ENCODE peak calls at places on chromosomes 3 and 15, in nine cellular contexts. One of them, this sample, is unnamed.
A peak's percentile ranks its signal among the peaks of the same experiment; 100 is the strongest.

GRCh38 chr3:111681705-111682426 is 86.7 kb upstream of the ZBED2 start:
- DNase-seq in B cell: no peak
- DNase-seq in thoracic aorta: no peak
- DNase-seq in brain microvascular endothelial cell: no peak
- DNase-seq in cardiac muscle cell: no peak
- DNase-seq in nephron progenitor cell: no peak
- DNase-seq in left ventricle myocardium inferior: no peak
- DNase-seq in GM23338: no peak
- DNase-seq in AG10803: no peak
- DNase-seq in this sample: no peak

GRCh38 chr3:170914690-170915089 is 6.3 kb upstream of the EIF5A2 start:
- DNase-seq in thoracic aorta: no peak
- DNase-seq in cardiac muscle cell: no peak
- DNase-seq in B cell: no peak
- DNase-seq in left ventricle myocardium inferior: no peak
- DNase-seq in nephron progenitor cell: no peak
- DNase-seq in brain microvascular endothelial cell: no peak
- DNase-seq in GM23338: no peak
- DNase-seq in AG10803: no peak
- DNase-seq in this sample: no peak

GRCh38 chr3:129228891-129229585 is 20.4 kb upstream of the COPG1 start:
- DNase-seq in brain microvascular endothelial cell: peak; percentile 70
- DNase-seq in nephron progenitor cell: no peak
- DNase-seq in AG10803: peak; percentile 80
- DNase-seq in cardiac muscle cell: no peak
- DNase-seq in B cell: peak; percentile 26
- DNase-seq in left ventricle myocardium inferior: peak; percentile 33
- DNase-seq in GM23338: peak; percentile 58
- DNase-seq in thoracic aorta: no peak
- DNase-seq in this sample: peak; percentile 49

GRCh38 chr3:141452045-141452444 is 34.8 kb upstream of the RASA2 start:
- DNase-seq in nephron progenitor cell: no peak
- DNase-seq in GM23338: peak; percentile 69
- DNase-seq in thoracic aorta: no peak
- DNase-seq in brain microvascular endothelial cell: peak; percentile 65
- DNase-seq in AG10803: peak; percentile 74
- DNase-seq in cardiac muscle cell: peak; percentile 43
- DNase-seq in left ventricle myocardium inferior: no peak
- DNase-seq in B cell: peak; percentile 64
- DNase-seq in this sample: no peak

GRCh38 chr15:74301583-74302374 is 65.7 kb downstream of the CCDC33 start:
- DNase-seq in GM23338: peak; percentile 41
- DNase-seq in AG10803: no peak
- DNase-seq in cardiac muscle cell: no peak
- DNase-seq in left ventricle myocardium inferior: no peak
- DNase-seq in thoracic aorta: no peak
- DNase-seq in nephron progenitor cell: no peak
- DNase-seq in B cell: no peak
- DNase-seq in brain microvascular endothelial cell: no peak
- DNase-seq in this sample: no peak

GRCh38 chr3:47022540-47023161 is 43.2 kb downstream of the NBEAL2 start:
- DNase-seq in nephron progenitor cell: no peak
- DNase-seq in GM23338: no peak
- DNase-seq in AG10803: no peak
- DNase-seq in cardiac muscle cell: peak; percentile 37
- DNase-seq in B cell: no peak
- DNase-seq in left ventricle myocardium inferior: no peak
- DNase-seq in brain microvascular endothelial cell: no peak
- DNase-seq in thoracic aorta: no peak
- DNase-seq in this sample: no peak

GRCh38 chr3:140467104-140467577 is 210.7 kb upstream of the TRIM42 start:
- DNase-seq in cardiac muscle cell: peak; percentile 26
- DNase-seq in AG10803: no peak
- DNase-seq in B cell: no peak
- DNase-seq in GM23338: no peak
- DNase-seq in left ventricle myocardium inferior: no peak
- DNase-seq in brain microvascular endothelial cell: peak; percentile 45
- DNase-seq in nephron progenitor cell: no peak
- DNase-seq in thoracic aorta: no peak
- DNase-seq in this sample: no peak

GRCh38 chr15:85047271-85047948 is 65.8 kb downstream of the PDE8A start:
- DNase-seq in nephron progenitor cell: no peak
- DNase-seq in left ventricle myocardium inferior: no peak
- DNase-seq in cardiac muscle cell: peak; percentile 15
- DNase-seq in GM23338: peak; percentile 21
- DNase-seq in thoracic aorta: no peak
- DNase-seq in AG10803: peak; percentile 83
- DNase-seq in B cell: no peak
- DNase-seq in brain microvascular endothelial cell: peak; percentile 99
- DNase-seq in this sample: peak; percentile 75

GRCh38 chr3:182479766-182480336 is 313.5 kb upstream of the ATP11B start:
- DNase-seq in cardiac muscle cell: no peak
- DNase-seq in GM23338: no peak
- DNase-seq in AG10803: no peak
- DNase-seq in B cell: no peak
- DNase-seq in left ventricle myocardium inferior: no peak
- DNase-seq in brain microvascular endothelial cell: no peak
- DNase-seq in thoracic aorta: no peak
- DNase-seq in nephron progenitor cell: no peak
- DNase-seq in this sample: no peak

GRCh38 chr3:105473521-105474223 is 107.0 kb downstream of the ALCAM start:
- DNase-seq in thoracic aorta: no peak
- DNase-seq in GM23338: no peak
- DNase-seq in AG10803: peak; percentile 97
- DNase-seq in brain microvascular endothelial cell: peak; percentile 88
- DNase-seq in cardiac muscle cell: peak; percentile 40
- DNase-seq in nephron progenitor cell: no peak
- DNase-seq in B cell: no peak
- DNase-seq in left ventricle myocardium inferior: no peak
- DNase-seq in this sample: peak; percentile 68

GRCh38 chr3:139534444-139534812 is 5.1 kb downstream of the RBP1 start:
- DNase-seq in left ventricle myocardium inferior: no peak
- DNase-seq in thoracic aorta: no peak
- DNase-seq in cardiac muscle cell: no peak
- DNase-seq in nephron progenitor cell: no peak
- DNase-seq in GM23338: no peak
- DNase-seq in brain microvascular endothelial cell: peak; percentile 91
- DNase-seq in AG10803: peak; percentile 69
- DNase-seq in B cell: no peak
- DNase-seq in this sample: peak; percentile 50

GRCh38 chr15:73321496-73322344 is 47.0 kb downstream of the HCN4 start:
- DNase-seq in nephron progenitor cell: no peak
- DNase-seq in AG10803: no peak
- DNase-seq in brain microvascular endothelial cell: no peak
- DNase-seq in B cell: peak; percentile 32
- DNase-seq in left ventricle myocardium inferior: no peak
- DNase-seq in GM23338: peak; percentile 18
- DNase-seq in thoracic aorta: no peak
- DNase-seq in cardiac muscle cell: no peak
- DNase-seq in this sample: no peak

GRCh38 chr3:48407542-48408099 is 22.3 kb downstream of the PLXNB1 start:
- DNase-seq in AG10803: no peak
- DNase-seq in nephron progenitor cell: no peak
- DNase-seq in thoracic aorta: no peak
- DNase-seq in left ventricle myocardium inferior: no peak
- DNase-seq in cardiac muscle cell: no peak
- DNase-seq in GM23338: no peak
- DNase-seq in brain microvascular endothelial cell: no peak
- DNase-seq in B cell: no peak
- DNase-seq in this sample: no peak

GRCh38 chr3:63168179-63168578 is 109.9 kb upstream of the SYNPR start:
- DNase-seq in B cell: no peak
- DNase-seq in brain microvascular endothelial cell: no peak
- DNase-seq in cardiac muscle cell: no peak
- DNase-seq in thoracic aorta: no peak
- DNase-seq in nephron progenitor cell: no peak
- DNase-seq in left ventricle myocardium inferior: no peak
- DNase-seq in GM23338: no peak
- DNase-seq in AG10803: no peak
- DNase-seq in this sample: no peak

GRCh38 chr3:25235471-25235870 is 192.6 kb upstream of the RARB start:
- DNase-seq in cardiac muscle cell: no peak
- DNase-seq in brain microvascular endothelial cell: peak; percentile 75
- DNase-seq in left ventricle myocardium inferior: no peak
- DNase-seq in AG10803: no peak
- DNase-seq in B cell: no peak
- DNase-seq in GM23338: no peak
- DNase-seq in thoracic aorta: no peak
- DNase-seq in nephron progenitor cell: no peak
- DNase-seq in this sample: peak; percentile 21

GRCh38 chr3:2869905-2870304 is 240.3 kb downstream of the IL5RA start:
- DNase-seq in nephron progenitor cell: no peak
- DNase-seq in left ventricle myocardium inferior: no peak
- DNase-seq in AG10803: no peak
- DNase-seq in B cell: no peak
- DNase-seq in brain microvascular endothelial cell: no peak
- DNase-seq in thoracic aorta: no peak
- DNase-seq in cardiac muscle cell: no peak
- DNase-seq in GM23338: no peak
- DNase-seq in this sample: no peak

GRCh38 chr3:174346571-174346970 is 512.6 kb upstream of the NAALADL2 start:
- DNase-seq in brain microvascular endothelial cell: no peak
- DNase-seq in left ventricle myocardium inferior: no peak
- DNase-seq in AG10803: no peak
- DNase-seq in GM23338: no peak
- DNase-seq in thoracic aorta: no peak
- DNase-seq in B cell: no peak
- DNase-seq in cardiac muscle cell: no peak
- DNase-seq in nephron progenitor cell: no peak
- DNase-seq in this sample: no peak

GRCh38 chr15:80266113-80266512 is 14.1 kb upstream of the CTXND1 start:
- DNase-seq in brain microvascular endothelial cell: no peak
- DNase-seq in left ventricle myocardium inferior: no peak
- DNase-seq in cardiac muscle cell: no peak
- DNase-seq in AG10803: no peak
- DNase-seq in nephron progenitor cell: no peak
- DNase-seq in thoracic aorta: no peak
- DNase-seq in GM23338: no peak
- DNase-seq in B cell: no peak
- DNase-seq in this sample: no peak

GRCh38 chr3:194245474-194245873 is 105.7 kb downstream of the CPN2 start:
- DNase-seq in left ventricle myocardium inferior: no peak
- DNase-seq in GM23338: no peak
- DNase-seq in thoracic aorta: no peak
- DNase-seq in cardiac muscle cell: no peak
- DNase-seq in brain microvascular endothelial cell: no peak
- DNase-seq in nephron progenitor cell: no peak
- DNase-seq in AG10803: no peak
- DNase-seq in B cell: no peak
- DNase-seq in this sample: no peak

GRCh38 chr3:119018690-119019463 is 15.8 kb downstream of the IGSF11 start:
- DNase-seq in nephron progenitor cell: no peak
- DNase-seq in left ventricle myocardium inferior: peak; percentile 36
- DNase-seq in B cell: no peak
- DNase-seq in cardiac muscle cell: no peak
- DNase-seq in brain microvascular endothelial cell: no peak
- DNase-seq in thoracic aorta: no peak
- DNase-seq in AG10803: no peak
- DNase-seq in GM23338: no peak
- DNase-seq in this sample: no peak

DNA sequence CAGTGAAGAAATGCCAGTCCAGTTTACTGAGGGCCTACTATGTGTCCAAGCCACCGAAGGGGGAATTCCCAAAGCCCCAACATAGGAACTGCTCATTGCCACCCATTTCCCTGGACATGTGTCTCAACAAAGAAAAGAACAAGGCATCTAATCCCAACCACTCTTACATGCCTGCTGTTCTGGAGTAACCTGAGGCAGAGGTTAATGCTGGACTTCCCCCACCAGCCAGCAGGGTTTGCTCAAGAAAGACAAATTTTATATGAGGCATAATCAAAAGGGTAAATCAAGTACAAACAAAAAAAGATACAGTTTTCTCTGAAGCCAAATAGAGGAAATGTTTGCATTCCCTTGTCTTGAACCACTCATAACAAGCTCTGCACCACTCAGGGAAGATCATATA is 4.1 kb downstream of the ADCY5 start:
- DNase-seq in AG10803: no peak
- DNase-seq in left ventricle myocardium inferior: no peak
- DNase-seq in cardiac muscle cell: no peak
- DNase-seq in thoracic aorta: no peak
- DNase-seq in B cell: no peak
- DNase-seq in brain microvascular endothelial cell: no peak
- DNase-seq in GM23338: no peak
- DNase-seq in nephron progenitor cell: no peak
- DNase-seq in this sample: no peak
- TF ChIP-seq CTCF in AG10803: no peak
- TF ChIP-seq CTCF in left ventricle myocardium inferior: peak; percentile 29
- TF ChIP-seq CTCF in cardiac muscle cell: no peak
- TF ChIP-seq CTCF in thoracic aorta: peak; percentile 38
- TF ChIP-seq CTCF in B cell: no peak
- TF ChIP-seq CTCF in brain microvascular endothelial cell: peak; percentile 14
- TF ChIP-seq CTCF in GM23338: no peak
- TF ChIP-seq CTCF in nephron progenitor cell: no peak
- TF ChIP-seq CTCF in this sample: no peak

GRCh38 chr3:11544413-11545181 is 99.1 kb downstream of the VGLL4 start:
- DNase-seq in cardiac muscle cell: peak; percentile 48
- DNase-seq in nephron progenitor cell: no peak
- DNase-seq in brain microvascular endothelial cell: no peak
- DNase-seq in GM23338: no peak
- DNase-seq in left ventricle myocardium inferior: no peak
- DNase-seq in B cell: no peak
- DNase-seq in thoracic aorta: no peak
- DNase-seq in AG10803: peak; percentile 42
- DNase-seq in this sample: no peak
- TF ChIP-seq CTCF in cardiac muscle cell: no peak
- TF ChIP-seq CTCF in nephron progenitor cell: no peak
- TF ChIP-seq CTCF in brain microvascular endothelial cell: no peak
- TF ChIP-seq CTCF in GM23338: no peak
- TF ChIP-seq CTCF in left ventricle myocardium inferior: no peak
- TF ChIP-seq CTCF in B cell: no peak
- TF ChIP-seq CTCF in thoracic aorta: no peak
- TF ChIP-seq CTCF in AG10803: no peak
- TF ChIP-seq CTCF in this sample: no peak

GRCh38 chr3:124985358-124985757 is 50.8 kb upstream of the MUC13 start:
- DNase-seq in brain microvascular endothelial cell: peak; percentile 44
- DNase-seq in B cell: no peak
- DNase-seq in thoracic aorta: no peak
- DNase-seq in left ventricle myocardium inferior: no peak
- DNase-seq in nephron progenitor cell: no peak
- DNase-seq in AG10803: peak; percentile 82
- DNase-seq in GM23338: no peak
- DNase-seq in cardiac muscle cell: no peak
- DNase-seq in this sample: peak; percentile 40
- TF ChIP-seq CTCF in brain microvascular endothelial cell: no peak
- TF ChIP-seq CTCF in B cell: no peak
- TF ChIP-seq CTCF in thoracic aorta: no peak
- TF ChIP-seq CTCF in left ventricle myocardium inferior: no peak
- TF ChIP-seq CTCF in nephron progenitor cell: no peak
- TF ChIP-seq CTCF in AG10803: no peak
- TF ChIP-seq CTCF in GM23338: no peak
- TF ChIP-seq CTCF in cardiac muscle cell: no peak
- TF ChIP-seq CTCF in this sample: no peak

DNA sequence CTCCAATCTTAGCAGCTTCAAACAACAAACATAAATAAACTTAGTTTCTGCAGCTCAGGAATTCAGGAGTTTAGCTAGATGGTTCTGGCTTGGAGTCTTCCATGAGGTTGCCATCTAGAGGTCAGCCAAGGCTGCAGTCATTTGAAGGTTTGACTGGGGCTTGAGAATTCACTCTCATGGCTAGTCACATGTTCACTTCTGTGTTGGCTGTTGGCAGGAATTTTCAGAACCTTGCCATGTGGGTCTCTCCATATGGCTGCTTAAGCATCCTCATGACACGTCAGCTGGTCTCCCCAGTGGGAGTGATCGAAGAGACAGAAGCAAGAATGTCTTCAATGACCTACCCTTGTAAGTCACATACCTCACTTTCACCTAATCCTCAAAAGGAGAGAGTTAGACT is 269.2 kb upstream of the CNTN3 start:
- DNase-seq in AG10803: peak; percentile 45
- DNase-seq in left ventricle myocardium inferior: no peak
- DNase-seq in thoracic aorta: no peak
- DNase-seq in cardiac muscle cell: peak; percentile 16
- DNase-seq in B cell: no peak
- DNase-seq in GM23338: peak; percentile 61
- DNase-seq in nephron progenitor cell: no peak
- DNase-seq in brain microvascular endothelial cell: no peak
- DNase-seq in this sample: peak; percentile 4
- TF ChIP-seq CTCF in AG10803: peak; percentile 81
- TF ChIP-seq CTCF in left ventricle myocardium inferior: peak; percentile 31
- TF ChIP-seq CTCF in thoracic aorta: no peak
- TF ChIP-seq CTCF in cardiac muscle cell: no peak
- TF ChIP-seq CTCF in B cell: no peak
- TF ChIP-seq CTCF in GM23338: peak; percentile 69
- TF ChIP-seq CTCF in nephron progenitor cell: peak; percentile 24
- TF ChIP-seq CTCF in brain microvascular endothelial cell: peak; percentile 19
- TF ChIP-seq CTCF in this sample: peak; percentile 57